ENCODE peak calls at places on chromosomes 16 and 17, in ten cellular contexts. C, P, T, B, Z, V, M, R, S and Y are unnamed samples.

GRCh38 chr16:86671486-86672214 is 93.3 kb downstream of the FOXL1 start:
- DNase-seq in B (no peak), T (peak; percentile 31), R (no peak), C (no peak), P (no peak), S (no peak), V (no peak), M (no peak), Z (no peak), Y (no peak)

GRCh38 chr17:58269557-58270291 is 11.0 kb downstream of the MPO start:
- DNase-seq in P (peak; percentile 32), T (no peak), B (no peak), V (no peak), R (no peak), M (no peak), Z (no peak), C (no peak), S (no peak), Y (no peak)

GRCh38 chr17:64003526-64004121 is 5.5 kb downstream of the PRR29 start:
- DNase-seq in R (no peak), T (no peak), M (no peak), C (no peak), Z (peak; percentile 19), B (no peak), V (no peak), P (no peak), S (no peak), Y (no peak)

GRCh38 chr16:89727406-89728120 is 6.2 kb downstream of the ZNF276 start:
- DNase-seq in R (no peak), B (no peak), Z (no peak), C (no peak), M (no peak), S (no peak), P (no peak), T (no peak), V (no peak), Y (no peak)

GRCh38 chr16:84795338-84796053 is 24.3 kb upstream of the CRISPLD2 start:
- DNase-seq in R (no peak), B (peak; percentile 100), Z (no peak), M (peak; percentile 71), P (no peak), T (peak; percentile 72), S (peak; percentile 94), V (no peak), C (peak; percentile 23), Y (peak; percentile 69)

GRCh38 chr17:67068999-67069398 is 24.6 kb downstream of the CACNG1 start:
- DNase-seq in P (peak; percentile 73), M (no peak), R (no peak), Z (no peak), C (no peak), T (no peak), S (no peak), V (no peak), B (no peak), Y (no peak)

GRCh38 chr17:75587718-75588545 is at the start of gene MYO15B:
- DNase-seq in B (no peak), R (peak; percentile 67), V (no peak), P (no peak), M (no peak), T (peak; percentile 75), C (no peak), Z (peak; percentile 43), S (no peak), Y (no peak)

GRCh38 chr17:10492004-10492403 is 22.6 kb upstream of the MYH4 start:
- DNase-seq in S (no peak), B (no peak), V (no peak), Z (no peak), M (no peak), C (no peak), P (no peak), T (no peak), R (no peak), Y (no peak)

GRCh38 chr17:79874329-79874981 is 35.2 kb upstream of the CBX4 start:
- DNase-seq in C (peak; percentile 40), B (peak; percentile 26), V (no peak), Z (peak; percentile 62), T (peak; percentile 55), P (peak; percentile 74), S (peak; percentile 52), M (no peak), R (no peak), Y (no peak)

GRCh38 chr16:60392380-60392779 is 1643.9 kb downstream of the CDH8 start:
- DNase-seq in T (no peak), P (no peak), Z (no peak), C (no peak), B (no peak), V (no peak), S (no peak), M (no peak), R (no peak), Y (no peak)

GRCh38 chr17:39153541-39154111 is 2.2 kb upstream of the PLXDC1 start:
- DNase-seq in S (peak; percentile 94), V (peak; percentile 76), C (peak; percentile 88), B (peak; percentile 86), P (peak; percentile 87), T (peak; percentile 94), Z (peak; percentile 72), R (peak; percentile 92), M (peak; percentile 91), Y (peak; percentile 65)

GRCh38 chr16:2337431-2338296 is 2.9 kb downstream of the ABCA3 start:
- DNase-seq in M (no peak), V (no peak), R (no peak), B (no peak), T (no peak), Z (no peak), P (no peak), S (no peak), C (no peak), Y (no peak)

GRCh38 chr17:37225458-37225857 is 150.3 kb upstream of the C17orf78 start:
- DNase-seq in T (no peak), V (no peak), C (no peak), Z (no peak), S (no peak), B (no peak), M (no peak), R (no peak), P (no peak), Y (no peak)

GRCh38 chr17:81396722-81397313 is 1.6 kb downstream of the BAHCC1 start:
- DNase-seq in R (peak; percentile 39), P (peak; percentile 75), C (no peak), Z (no peak), M (peak; percentile 57), S (peak; percentile 61), T (no peak), B (peak; percentile 38), V (no peak), Y (no peak)

GRCh38 chr16:24135624-24136296 is 120.4 kb upstream of the CACNG3 start:
- DNase-seq in M (no peak), R (no peak), P (peak; percentile 68), C (no peak), T (no peak), Z (peak; percentile 71), B (no peak), S (no peak), V (no peak), Y (no peak)

GRCh38 chr17:62792122-62792800 is 15.9 kb downstream of the MARCHF10 start:
- DNase-seq in M (peak; percentile 93), B (peak; percentile 99), V (peak; percentile 89), C (peak; percentile 95), S (peak; percentile 98), R (no peak), T (no peak), P (no peak), Z (no peak), Y (peak; percentile 69)

GRCh38 chr17:34598161-34598776 is 18.9 kb downstream of the TMEM132E start:
- DNase-seq in V (no peak), R (no peak), T (no peak), B (no peak), P (peak; percentile 87), M (no peak), C (no peak), S (no peak), Z (peak; percentile 34), Y (no peak)

GRCh38 chr16:52976539-52977167 is 76.0 kb downstream of the CHD9NB start:
- DNase-seq in S (peak; percentile 36), M (peak; percentile 27), B (peak; percentile 40), R (no peak), Z (no peak), T (peak; percentile 42), C (no peak), P (peak; percentile 49), V (no peak), Y (no peak)

GRCh38 chr16:16982614-16983013 is 488.1 kb downstream of the XYLT1 start:
- DNase-seq in V (no peak), M (no peak), R (no peak), Z (no peak), B (no peak), S (no peak), T (no peak), P (no peak), C (no peak), Y (no peak)

GRCh38 chr17:31393749-31394146 is 2.3 kb downstream of the RAB11FIP4 start:
- DNase-seq in B (no peak), C (no peak), S (no peak), T (no peak), R (no peak), V (no peak), M (no peak), P (no peak), Z (no peak), Y (no peak)

GRCh38 chr16:50303041-50303604 is 36.8 kb downstream of the ADCY7 start:
- DNase-seq in T (no peak), S (peak; percentile 22), P (no peak), V (no peak), R (no peak), M (no peak), C (no peak), B (no peak), Z (no peak), Y (no peak)

GRCh38 chr17:4033751-4034251 is 69.6 kb upstream of the ATP2A3 start:
- DNase-seq in Z (no peak), M (no peak), P (no peak), V (no peak), C (no peak), S (no peak), B (no peak), T (peak; percentile 45), R (no peak), Y (no peak)

GRCh38 chr16:13586051-13586450 is 333.9 kb upstream of the ERCC4 start:
- DNase-seq in P (no peak), Z (no peak), V (no peak), B (no peak), R (no peak), S (no peak), C (no peak), T (no peak), M (no peak), Y (no peak)

GRCh38 chr17:78717431-78717980 is 64.6 kb downstream of the CYTH1 start:
- DNase-seq in V (no peak), C (no peak), M (peak; percentile 51), R (no peak), S (peak; percentile 31), Z (no peak), P (peak; percentile 71), B (peak; percentile 42), T (peak; percentile 29), Y (no peak)

GRCh38 chr16:67190448-67191399 is 788 bp upstream of the EXOC3L1 start:
- DNase-seq in V (no peak), S (no peak), R (no peak), B (no peak), Z (no peak), T (no peak), P (no peak), M (peak; percentile 75), C (no peak), Y (no peak)

GRCh38 chr16:53090591-53091507 is 36.1 kb downstream of the CHD9 start:
- DNase-seq in Z (no peak), C (no peak), T (peak; percentile 73), S (peak; percentile 99), P (no peak), V (peak; percentile 51), R (no peak), M (peak; percentile 99), B (peak; percentile 100), Y (peak; percentile 99)

GRCh38 chr17:17067277-17067676 is 25.0 kb downstream of the MPRIP start:
- DNase-seq in M (no peak), Z (no peak), T (no peak), P (no peak), R (no peak), S (peak; percentile 53), C (no peak), B (no peak), V (no peak), Y (no peak)

GRCh38 chr16:88782454-88783390 is 2.3 kb downstream of the PIEZO1 start:
- DNase-seq in P (no peak), Z (no peak), C (no peak), R (peak; percentile 82), M (peak; percentile 82), T (no peak), V (peak; percentile 63), B (peak; percentile 84), S (peak; percentile 83), Y (no peak)